ENCODE peak calls at places on chromosomes 13 and 19, in nine cellular contexts. M is cardiac muscle cell, W is AG10803, Y is tibial artery, K is skeletal muscle cell, N is epithelial cell of esophagus, R is uterus, Q is IMR-90, J is AG09309. C is an unnamed sample.

GRCh38 chr13:76778906-76779305 is 107.3 kb downstream of the KCTD12 start:
- DNase-seq in M (peak), W (peak), Y (no peak), K (no peak), N (no peak), R (no peak), Q (no peak), J (no peak), C (no peak)

GRCh38 chr19:37963190-37963947 is 56.4 kb downstream of the SIPA1L3 start:
- DNase-seq in M (peak), W (peak), Y (no peak), K (no peak), N (no peak), R (no peak), Q (peak), J (peak), C (no peak)

GRCh38 chr19:33280351-33280921 is 21.9 kb downstream of the CEBPA start:
- DNase-seq in M (no peak), W (no peak), Y (no peak), K (no peak), N (no peak), R (no peak), Q (no peak), J (no peak), C (no peak)

GRCh38 chr19:34324320-34324719 is 40.7 kb upstream of the GPI start:
- DNase-seq in M (no peak), W (no peak), Y (no peak), K (no peak), N (no peak), R (no peak), Q (no peak), J (no peak), C (no peak)

GRCh38 chr19:10235003-10235402 is 3.9 kb upstream of the S1PR2 start:
- DNase-seq in M (no peak), W (no peak), Y (no peak), K (no peak), N (no peak), R (no peak), Q (no peak), J (no peak), C (no peak)

GRCh38 chr19:3554254-3555083 is 2.9 kb downstream of the MFSD12 start:
- DNase-seq in M (no peak), W (no peak), Y (no peak), K (no peak), N (no peak), R (no peak), Q (no peak), J (no peak), C (no peak)

GRCh38 chr13:74090397-74090796 is 43.8 kb downstream of the KLF12 start:
- DNase-seq in M (no peak), W (no peak), Y (no peak), K (no peak), N (peak), R (no peak), Q (peak), J (no peak), C (no peak)

GRCh38 chr13:112692104-112692503 is 2.3 kb downstream of the ATP11A start:
- DNase-seq in M (no peak), W (no peak), Y (no peak), K (no peak), N (no peak), R (no peak), Q (no peak), J (no peak), C (no peak)

GRCh38 chr13:45231722-45232121 is 30.9 kb upstream of the KCTD4 start:
- DNase-seq in M (peak), W (peak), Y (no peak), K (no peak), N (peak), R (no peak), Q (peak), J (no peak), C (no peak)

GRCh38 chr19:48991011-48991609 is 2.0 kb downstream of the GYS1 start:
- DNase-seq in M (no peak), W (no peak), Y (no peak), K (no peak), N (no peak), R (no peak), Q (no peak), J (no peak), C (no peak)

GRCh38 chr13:25141042-25141441 is 31.0 kb downstream of the AMER2 start:
- DNase-seq in M (no peak), W (no peak), Y (no peak), K (no peak), N (no peak), R (no peak), Q (no peak), J (no peak), C (no peak)

GRCh38 chr19:29571181-29571580 is 34.9 kb upstream of the POP4 start:
- DNase-seq in M (no peak), W (no peak), Y (no peak), K (no peak), N (no peak), R (no peak), Q (no peak), J (no peak), C (no peak)

GRCh38 chr19:10644351-10645007 is 9.7 kb upstream of the ILF3 start:
- DNase-seq in M (peak), W (peak), Y (peak), K (no peak), N (peak), R (peak), Q (peak), J (peak), C (peak)

GRCh38 chr19:33297401-33298145 is 4.8 kb downstream of the CEBPA start:
- DNase-seq in M (no peak), W (no peak), Y (no peak), K (no peak), N (no peak), R (peak), Q (no peak), J (no peak), C (no peak)

GRCh38 chr13:85724554-85725432 is 74.4 kb downstream of the SLITRK6 start:
- DNase-seq in M (no peak), W (no peak), Y (no peak), K (no peak), N (peak), R (no peak), Q (peak), J (no peak), C (no peak)

GRCh38 chr13:114135731-114136171 is 3.3 kb upstream of the RASA3 start:
- DNase-seq in M (no peak), W (no peak), Y (no peak), K (no peak), N (no peak), R (no peak), Q (no peak), J (no peak), C (no peak)

GRCh38 chr19:17495639-17496265 is 15.7 kb upstream of the PGLS start:
- DNase-seq in M (no peak), W (no peak), Y (no peak), K (no peak), N (no peak), R (no peak), Q (no peak), J (no peak), C (no peak)

GRCh38 chr13:37492741-37493514 is 105.6 kb downstream of the POSTN start:
- DNase-seq in M (peak), W (peak), Y (no peak), K (peak), N (peak), R (no peak), Q (peak), J (peak), C (no peak)

GRCh38 chr19:56927791-56928207 is 87.3 kb upstream of the PEG3 start:
- DNase-seq in M (no peak), W (no peak), Y (no peak), K (no peak), N (no peak), R (no peak), Q (no peak), J (no peak), C (no peak)

GRCh38 chr13:36031490-36031889 is 99.7 kb downstream of the DCLK1 start:
- DNase-seq in M (peak), W (no peak), Y (no peak), K (no peak), N (no peak), R (no peak), Q (no peak), J (no peak), C (no peak)

GRCh38 chr13:36549126-36549702 is 116.9 kb downstream of the CCNA1 start:
- DNase-seq in M (no peak), W (no peak), Y (no peak), K (no peak), N (peak), R (no peak), Q (no peak), J (no peak), C (no peak)

GRCh38 chr13:40682449-40683240 is 16.2 kb upstream of the FOXO1 start:
- DNase-seq in M (peak), W (peak), Y (no peak), K (no peak), N (peak), R (no peak), Q (peak), J (no peak), C (no peak)

GRCh38 chr19:55651236-55651635 is 3.2 kb downstream of the CCDC106 start:
- DNase-seq in M (no peak), W (no peak), Y (no peak), K (no peak), N (no peak), R (no peak), Q (no peak), J (no peak), C (no peak)

GRCh38 chr13:110574161-110574560 is 12.6 kb upstream of the RAB20 start:
- DNase-seq in M (peak), W (no peak), Y (no peak), K (no peak), N (no peak), R (no peak), Q (no peak), J (no peak), C (no peak)

GRCh38 chr13:66152596-66152995 is 1077.5 kb downstream of the PCDH9 start:
- DNase-seq in M (no peak), W (no peak), Y (no peak), K (no peak), N (no peak), R (no peak), Q (no peak), J (no peak), C (no peak)

GRCh38 chr13:113528101-113528797 is 37.7 kb upstream of the DCUN1D2 start:
- DNase-seq in M (no peak), W (no peak), Y (no peak), K (no peak), N (no peak), R (no peak), Q (no peak), J (no peak), C (no peak)

GRCh38 chr19:45815501-45816216 is 551 bp upstream of the RSPH6A start:
- DNase-seq in M (peak), W (no peak), Y (no peak), K (no peak), N (no peak), R (no peak), Q (no peak), J (no peak), C (no peak)

GRCh38 chr19:45816236-45817009 is 1.3 kb upstream of the RSPH6A start:
- DNase-seq in M (no peak), W (no peak), Y (no peak), K (no peak), N (no peak), R (no peak), Q (no peak), J (no peak), C (no peak)

GRCh38 chr19:45814166-45814780 is 835 bp downstream of the RSPH6A start:
- DNase-seq in M (no peak), W (peak), Y (no peak), K (no peak), N (peak), R (no peak), Q (no peak), J (no peak), C (no peak)

GRCh38 chr19:45817010-45817724 is 2.1 kb upstream of the RSPH6A start:
- DNase-seq in M (peak), W (peak), Y (peak), K (peak), N (peak), R (peak), Q (peak), J (peak), C (peak)

GRCh38 chr19:45814851-45815481 is at the start of gene RSPH6A:
- DNase-seq in M (no peak), W (no peak), Y (no peak), K (no peak), N (no peak), R (no peak), Q (no peak), J (no peak), C (no peak)
- H3K4me3 ChIP-seq in M (peak), W (no peak), Y (peak), K (peak), N (no peak), R (peak), Q (no peak), J (no peak), C (no peak)

DNA sequence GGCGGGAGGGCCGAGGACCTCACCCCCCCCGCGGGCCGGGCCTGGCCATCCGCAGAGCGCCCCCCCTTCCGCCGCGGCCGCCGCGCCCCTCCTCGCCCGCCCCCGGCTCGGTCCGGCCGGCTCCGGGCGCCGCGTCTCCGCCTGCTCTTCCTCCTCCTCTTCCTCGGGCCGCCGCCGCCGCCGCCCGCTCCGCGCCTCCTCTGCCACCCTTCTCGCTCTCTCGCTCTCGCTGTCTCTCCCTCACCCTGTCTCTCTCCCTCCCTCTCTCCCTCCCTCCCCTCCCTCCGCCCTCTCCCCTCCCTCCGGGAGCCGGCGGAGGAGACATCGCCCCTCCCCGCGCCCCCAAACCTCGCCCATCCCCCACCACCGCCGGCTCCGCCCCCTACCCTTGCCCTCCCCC is at the start of gene SHANK1:
- DNase-seq in M (peak), W (peak), Y (no peak), K (no peak), N (no peak), R (no peak), Q (peak), J (no peak), C (no peak)
- H3K4me3 ChIP-seq in M (peak), W (peak), Y (peak), K (peak), N (no peak), R (peak), Q (peak), J (peak), C (peak)

DNA sequence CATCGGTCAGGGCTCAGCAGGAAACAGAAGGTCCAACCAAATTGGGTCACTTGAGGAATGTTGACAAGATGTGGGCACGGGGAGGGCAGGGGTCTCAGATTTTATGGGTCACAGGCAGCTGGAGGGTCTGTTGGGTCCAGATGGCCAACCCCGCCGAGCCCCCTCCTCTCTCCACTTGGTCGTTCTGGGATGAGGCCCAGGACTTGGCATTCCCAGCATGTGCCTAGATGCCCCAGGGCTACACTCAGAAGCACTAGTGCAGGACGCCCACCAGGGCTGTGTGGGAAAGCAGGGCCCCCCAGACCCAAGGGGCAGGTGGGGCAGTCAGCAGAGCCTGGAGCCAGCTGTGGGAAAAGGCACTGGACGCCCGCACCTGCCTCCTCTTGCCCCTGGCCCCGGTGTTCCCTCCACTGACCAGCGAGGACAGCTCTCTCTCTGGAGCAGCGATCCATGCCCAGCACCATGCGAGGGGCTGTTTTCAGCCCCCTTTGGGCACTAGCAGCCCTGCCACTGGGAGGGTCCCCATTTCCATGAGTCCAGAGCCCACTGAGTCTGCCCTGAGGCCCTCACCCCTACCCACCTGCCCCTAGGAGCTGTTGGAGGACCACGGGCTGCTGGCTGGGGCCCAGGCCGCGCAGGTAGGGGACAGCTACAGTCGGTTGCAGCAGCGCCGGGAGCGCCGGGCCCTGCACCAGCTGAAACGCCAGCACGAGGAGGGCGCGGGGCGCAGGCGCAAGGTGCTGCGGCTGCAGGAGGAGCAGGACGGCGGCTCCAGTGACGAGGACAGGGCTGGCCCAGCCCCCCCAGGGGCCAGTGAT is 26.0 kb downstream of the DHX34 start:
- DNase-seq in M (no peak), W (no peak), Y (no peak), K (no peak), N (no peak), R (no peak), Q (no peak), J (no peak), C (no peak)
- H3K4me3 ChIP-seq in M (no peak), W (no peak), Y (no peak), K (no peak), N (no peak), R (no peak), Q (no peak), J (no peak), C (no peak)

DNA sequence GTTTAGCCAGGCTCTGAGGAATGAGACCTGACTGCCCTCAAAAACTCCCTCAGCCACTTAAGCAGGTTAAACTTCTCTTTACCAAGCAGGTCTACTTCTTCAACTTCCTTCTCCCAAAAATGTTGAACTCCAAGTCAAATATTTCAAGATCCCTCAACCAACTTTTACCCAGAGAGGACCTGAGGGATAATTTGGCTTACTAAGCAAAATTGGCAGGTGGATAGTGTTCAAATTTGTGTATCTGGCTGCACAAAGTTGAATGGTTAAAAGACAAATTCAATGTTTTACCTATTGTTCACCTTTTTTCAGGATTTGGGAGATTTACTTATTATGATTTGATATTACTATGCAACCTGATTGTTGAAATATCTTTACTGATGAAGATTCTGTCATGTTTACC is 293.0 kb upstream of the SOX21 start:
- DNase-seq in M (no peak), W (no peak), Y (no peak), K (no peak), N (no peak), R (no peak), Q (no peak), J (no peak), C (no peak)
- H3K4me3 ChIP-seq in M (no peak), W (no peak), Y (no peak), K (no peak), N (no peak), R (no peak), Q (no peak), J (no peak), C (no peak)

DNA sequence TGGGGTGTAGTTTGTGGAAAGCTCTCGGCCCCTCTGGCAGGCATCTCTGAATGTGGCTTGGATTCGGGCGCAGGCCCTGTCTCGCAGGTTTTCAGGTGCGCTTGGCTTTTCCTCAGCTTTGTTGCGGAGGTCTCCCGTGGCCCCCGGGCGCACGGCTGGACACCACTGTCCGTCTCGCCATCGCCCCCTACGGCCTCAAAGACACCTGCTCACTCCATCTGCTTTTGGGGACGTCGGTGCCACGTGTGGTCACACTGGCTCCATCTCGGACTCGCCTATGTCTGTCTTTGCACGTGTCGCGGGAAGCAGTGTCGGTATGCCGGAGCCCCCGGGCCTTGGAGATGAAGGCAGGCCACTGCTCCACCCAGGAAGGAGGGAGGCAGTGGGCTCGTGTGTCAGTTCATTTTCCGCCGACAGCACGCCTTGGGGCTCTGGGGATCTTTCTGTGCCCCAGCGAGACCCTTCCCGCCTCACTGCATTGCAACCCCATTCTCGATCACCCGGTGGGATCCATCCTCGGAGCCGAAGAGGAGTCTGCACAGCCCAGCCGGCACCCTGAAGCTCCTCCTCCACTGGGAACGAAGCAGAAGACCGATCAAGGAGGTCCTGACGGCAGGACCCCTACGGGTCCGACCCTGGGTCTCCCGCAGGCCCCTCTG is 42.1 kb downstream of the ZNF146 start:
- DNase-seq in M (no peak), W (no peak), Y (no peak), K (no peak), N (no peak), R (no peak), Q (no peak), J (no peak), C (no peak)
- H3K4me3 ChIP-seq in M (no peak), W (peak), Y (peak), K (peak), N (peak), R (peak), Q (peak), J (peak), C (peak)

GRCh38 chr19:16373539-16373938 is 48.9 kb downstream of the KLF2 start:
- DNase-seq in M (peak), W (no peak), Y (peak), K (peak), N (no peak), R (peak), Q (peak), J (no peak), C (peak)

GRCh38 chr19:16375157-16375935 is 50.7 kb downstream of the KLF2 start:
- DNase-seq in M (no peak), W (no peak), Y (no peak), K (no peak), N (no peak), R (no peak), Q (no peak), J (no peak), C (no peak)

GRCh38 chr19:16374436-16374835 is 49.8 kb downstream of the KLF2 start:
- DNase-seq in M (no peak), W (no peak), Y (no peak), K (no peak), N (no peak), R (no peak), Q (no peak), J (no peak), C (no peak)

GRCh38 chr19:16373079-16373478 is 48.5 kb downstream of the KLF2 start:
- DNase-seq in M (no peak), W (no peak), Y (no peak), K (no peak), N (no peak), R (no peak), Q (no peak), J (no peak), C (no peak)

DNA sequence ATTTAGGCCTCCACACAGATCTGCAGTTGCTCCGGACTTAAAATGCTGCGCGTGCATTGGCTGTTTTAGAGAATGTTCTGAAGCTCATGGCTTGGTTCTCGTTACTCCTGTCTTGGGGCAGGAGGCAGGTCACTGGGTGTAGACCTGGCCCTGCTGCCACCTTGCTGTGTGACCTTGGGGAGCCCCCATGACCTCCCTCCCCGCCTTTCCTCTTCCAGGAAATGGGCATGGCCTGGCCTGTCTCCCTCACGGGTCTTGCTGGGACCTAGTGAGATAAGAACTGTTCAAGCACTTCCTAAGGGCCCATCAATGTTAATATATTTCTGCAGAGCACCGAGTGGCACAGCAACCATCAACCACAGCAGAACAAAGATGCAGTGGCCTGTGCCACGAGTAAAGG is 49.4 kb downstream of the KLF2 start:
- DNase-seq in M (no peak), W (no peak), Y (no peak), K (no peak), N (no peak), R (no peak), Q (no peak), J (no peak), C (no peak)
- H3K4me3 ChIP-seq in M (no peak), W (no peak), Y (no peak), K (no peak), N (no peak), R (no peak), Q (no peak), J (no peak), C (no peak)